ENCODE peak calls at places on chromosome 7, in eight cellular contexts. One of them, this sample, is unnamed.

GRCh38 chr7:50681451-50682045 is 101.1 kb downstream of the GRB10 start:
- DNase-seq in foreskin fibroblast: no peak
- DNase-seq in bronchial epithelial cell: no peak
- DNase-seq in IMR-90: no peak
- DNase-seq in fibroblast of mammary gland: no peak
- DNase-seq in AG09309: no peak
- DNase-seq in astrocyte of the spinal cord: no peak
- DNase-seq in right lobe of liver: no peak
- DNase-seq in this sample: no peak

GRCh38 chr7:28483868-28484267 is 71.5 kb downstream of the CREB5 start:
- DNase-seq in foreskin fibroblast: peak
- DNase-seq in bronchial epithelial cell: peak
- DNase-seq in IMR-90: peak
- DNase-seq in fibroblast of mammary gland: peak
- DNase-seq in AG09309: peak
- DNase-seq in astrocyte of the spinal cord: peak
- DNase-seq in right lobe of liver: no peak
- DNase-seq in this sample: no peak

GRCh38 chr7:71637578-71637977 is 505.6 kb downstream of the GALNT17 start:
- DNase-seq in foreskin fibroblast: peak
- DNase-seq in bronchial epithelial cell: no peak
- DNase-seq in IMR-90: no peak
- DNase-seq in fibroblast of mammary gland: peak
- DNase-seq in AG09309: no peak
- DNase-seq in astrocyte of the spinal cord: peak
- DNase-seq in right lobe of liver: no peak
- DNase-seq in this sample: no peak

GRCh38 chr7:68684246-68684850 is 913.9 kb upstream of the AUTS2 start:
- DNase-seq in foreskin fibroblast: no peak
- DNase-seq in bronchial epithelial cell: no peak
- DNase-seq in IMR-90: peak
- DNase-seq in fibroblast of mammary gland: peak
- DNase-seq in AG09309: no peak
- DNase-seq in astrocyte of the spinal cord: peak
- DNase-seq in right lobe of liver: no peak
- DNase-seq in this sample: no peak

GRCh38 chr7:41900532-41900931 is 197.6 kb upstream of the INHBA start:
- DNase-seq in foreskin fibroblast: no peak
- DNase-seq in bronchial epithelial cell: no peak
- DNase-seq in IMR-90: no peak
- DNase-seq in fibroblast of mammary gland: peak
- DNase-seq in AG09309: no peak
- DNase-seq in astrocyte of the spinal cord: no peak
- DNase-seq in right lobe of liver: no peak
- DNase-seq in this sample: no peak

GRCh38 chr7:148941598-148942280 is 57.6 kb upstream of the EZH2 start:
- DNase-seq in foreskin fibroblast: peak
- DNase-seq in bronchial epithelial cell: peak
- DNase-seq in IMR-90: peak
- DNase-seq in fibroblast of mammary gland: peak
- DNase-seq in AG09309: no peak
- DNase-seq in astrocyte of the spinal cord: peak
- DNase-seq in right lobe of liver: peak
- DNase-seq in this sample: peak

GRCh38 chr7:48637382-48637781 is 287.0 kb upstream of the CDC14C start:
- DNase-seq in foreskin fibroblast: no peak
- DNase-seq in bronchial epithelial cell: peak
- DNase-seq in IMR-90: no peak
- DNase-seq in fibroblast of mammary gland: peak
- DNase-seq in AG09309: no peak
- DNase-seq in astrocyte of the spinal cord: peak
- DNase-seq in right lobe of liver: no peak
- DNase-seq in this sample: no peak

GRCh38 chr7:31783221-31783620 is 96.2 kb downstream of the PPP1R17 start:
- DNase-seq in foreskin fibroblast: no peak
- DNase-seq in bronchial epithelial cell: no peak
- DNase-seq in IMR-90: no peak
- DNase-seq in fibroblast of mammary gland: no peak
- DNase-seq in AG09309: no peak
- DNase-seq in astrocyte of the spinal cord: no peak
- DNase-seq in right lobe of liver: no peak
- DNase-seq in this sample: no peak

GRCh38 chr7:27119412-27119911 is 11.1 kb downstream of the HOXA4 start:
- DNase-seq in foreskin fibroblast: no peak
- DNase-seq in bronchial epithelial cell: no peak
- DNase-seq in IMR-90: peak
- DNase-seq in fibroblast of mammary gland: no peak
- DNase-seq in AG09309: no peak
- DNase-seq in astrocyte of the spinal cord: no peak
- DNase-seq in right lobe of liver: no peak
- DNase-seq in this sample: no peak

GRCh38 chr7:134031835-134032617 is 95.1 kb upstream of the LRGUK start:
- DNase-seq in foreskin fibroblast: no peak
- DNase-seq in bronchial epithelial cell: peak
- DNase-seq in IMR-90: peak
- DNase-seq in fibroblast of mammary gland: peak
- DNase-seq in AG09309: no peak
- DNase-seq in astrocyte of the spinal cord: no peak
- DNase-seq in right lobe of liver: no peak
- DNase-seq in this sample: no peak

GRCh38 chr7:66150471-66150870 is 35.8 kb downstream of the CRCP start:
- DNase-seq in foreskin fibroblast: peak
- DNase-seq in bronchial epithelial cell: no peak
- DNase-seq in IMR-90: peak
- DNase-seq in fibroblast of mammary gland: peak
- DNase-seq in AG09309: peak
- DNase-seq in astrocyte of the spinal cord: peak
- DNase-seq in right lobe of liver: peak
- DNase-seq in this sample: no peak

GRCh38 chr7:89621925-89622641 is 532.2 kb upstream of the STEAP1 start:
- DNase-seq in foreskin fibroblast: no peak
- DNase-seq in bronchial epithelial cell: no peak
- DNase-seq in IMR-90: no peak
- DNase-seq in fibroblast of mammary gland: no peak
- DNase-seq in AG09309: no peak
- DNase-seq in astrocyte of the spinal cord: no peak
- DNase-seq in right lobe of liver: no peak
- DNase-seq in this sample: no peak

GRCh38 chr7:89623018-89623672 is 531.1 kb upstream of the STEAP1 start:
- DNase-seq in foreskin fibroblast: peak
- DNase-seq in bronchial epithelial cell: peak
- DNase-seq in IMR-90: peak
- DNase-seq in fibroblast of mammary gland: peak
- DNase-seq in AG09309: peak
- DNase-seq in astrocyte of the spinal cord: peak
- DNase-seq in right lobe of liver: no peak
- DNase-seq in this sample: no peak

GRCh38 chr7:89618269-89618668 is 536.0 kb upstream of the STEAP1 start:
- DNase-seq in foreskin fibroblast: no peak
- DNase-seq in bronchial epithelial cell: no peak
- DNase-seq in IMR-90: no peak
- DNase-seq in fibroblast of mammary gland: no peak
- DNase-seq in AG09309: no peak
- DNase-seq in astrocyte of the spinal cord: no peak
- DNase-seq in right lobe of liver: no peak
- DNase-seq in this sample: no peak
- TF ChIP-seq CTCF in foreskin fibroblast: no peak
- TF ChIP-seq CTCF in bronchial epithelial cell: no peak
- TF ChIP-seq CTCF in IMR-90: no peak
- TF ChIP-seq CTCF in fibroblast of mammary gland: no peak
- TF ChIP-seq CTCF in AG09309: no peak
- TF ChIP-seq CTCF in astrocyte of the spinal cord: no peak
- TF ChIP-seq CTCF in right lobe of liver: no peak
- TF ChIP-seq CTCF in this sample: no peak

GRCh38 chr7:98165827-98166667 is 45.2 kb upstream of the BHLHA15 start:
- DNase-seq in foreskin fibroblast: peak
- DNase-seq in bronchial epithelial cell: peak
- DNase-seq in IMR-90: peak
- DNase-seq in fibroblast of mammary gland: peak
- DNase-seq in AG09309: no peak
- DNase-seq in astrocyte of the spinal cord: peak
- DNase-seq in right lobe of liver: peak
- DNase-seq in this sample: no peak
- TF ChIP-seq CTCF in foreskin fibroblast: peak
- TF ChIP-seq CTCF in bronchial epithelial cell: peak
- TF ChIP-seq CTCF in IMR-90: peak
- TF ChIP-seq CTCF in fibroblast of mammary gland: peak
- TF ChIP-seq CTCF in AG09309: peak
- TF ChIP-seq CTCF in astrocyte of the spinal cord: peak
- TF ChIP-seq CTCF in right lobe of liver: peak
- TF ChIP-seq CTCF in this sample: peak

DNA sequence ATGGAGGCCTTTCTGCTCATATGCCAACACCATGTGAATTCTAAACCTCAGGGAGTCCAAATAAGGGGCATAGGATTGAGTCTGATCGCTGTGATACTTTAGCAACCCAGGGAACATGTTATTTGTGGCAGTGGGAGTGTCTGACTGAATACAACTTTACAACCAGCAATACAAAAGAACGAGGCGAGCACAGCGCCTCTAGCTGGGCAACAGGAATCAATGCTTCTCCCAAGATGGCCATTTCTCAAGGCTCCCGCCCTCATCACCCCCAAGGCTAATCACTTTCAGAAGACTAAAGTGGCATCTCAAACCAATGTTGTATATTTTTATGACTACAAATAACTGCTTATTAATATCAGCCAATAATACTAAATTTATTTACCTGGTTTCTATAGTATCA is 28.1 kb downstream of the YWHAG start:
- DNase-seq in foreskin fibroblast: no peak
- DNase-seq in bronchial epithelial cell: no peak
- DNase-seq in IMR-90: no peak
- DNase-seq in fibroblast of mammary gland: no peak
- DNase-seq in AG09309: no peak
- DNase-seq in astrocyte of the spinal cord: no peak
- DNase-seq in right lobe of liver: no peak
- DNase-seq in this sample: no peak
- TF ChIP-seq CTCF in foreskin fibroblast: no peak
- TF ChIP-seq CTCF in bronchial epithelial cell: no peak
- TF ChIP-seq CTCF in IMR-90: no peak
- TF ChIP-seq CTCF in fibroblast of mammary gland: peak
- TF ChIP-seq CTCF in AG09309: no peak
- TF ChIP-seq CTCF in astrocyte of the spinal cord: no peak
- TF ChIP-seq CTCF in right lobe of liver: no peak
- TF ChIP-seq CTCF in this sample: no peak

DNA sequence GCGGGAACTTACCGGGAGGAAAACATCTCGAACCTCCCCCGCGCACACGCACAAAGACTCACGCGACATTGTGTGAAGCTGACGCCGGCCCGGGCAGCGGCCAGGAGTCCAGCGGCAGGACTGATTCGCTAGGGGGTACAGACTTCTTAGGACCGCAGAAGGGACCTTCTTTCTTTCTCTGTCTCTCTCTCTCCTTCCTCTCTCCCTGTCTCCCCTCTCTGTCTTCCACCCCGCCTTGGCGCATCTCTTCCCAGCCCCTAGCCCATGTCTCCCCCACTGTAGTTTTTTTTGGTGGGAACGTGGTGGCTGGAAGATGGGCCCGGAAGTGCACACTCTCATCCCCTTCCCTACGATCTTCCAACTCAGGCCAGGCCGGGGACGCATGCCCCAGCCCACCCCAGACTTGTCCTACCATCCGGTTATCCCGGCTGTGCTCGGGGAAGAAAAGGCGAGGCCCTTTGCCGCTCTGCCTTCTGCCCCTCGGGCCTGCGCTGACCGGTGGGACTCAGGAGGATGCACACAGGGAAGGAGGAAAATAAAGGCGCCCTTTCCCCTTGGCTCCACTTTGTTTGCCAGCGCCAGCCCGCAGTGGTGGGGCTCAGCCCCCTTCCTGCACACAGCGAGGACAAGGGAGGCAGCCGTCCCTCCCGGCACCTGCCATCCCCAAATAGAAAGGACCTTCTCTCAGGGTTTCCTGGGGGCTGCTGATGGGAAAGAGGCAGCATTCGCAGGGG is 1.4 kb downstream of the EN2 start:
- DNase-seq in foreskin fibroblast: no peak
- DNase-seq in bronchial epithelial cell: no peak
- DNase-seq in IMR-90: no peak
- DNase-seq in fibroblast of mammary gland: no peak
- DNase-seq in AG09309: no peak
- DNase-seq in astrocyte of the spinal cord: no peak
- DNase-seq in right lobe of liver: no peak
- DNase-seq in this sample: no peak
- TF ChIP-seq CTCF in foreskin fibroblast: no peak
- TF ChIP-seq CTCF in bronchial epithelial cell: no peak
- TF ChIP-seq CTCF in IMR-90: no peak
- TF ChIP-seq CTCF in fibroblast of mammary gland: no peak
- TF ChIP-seq CTCF in AG09309: no peak
- TF ChIP-seq CTCF in astrocyte of the spinal cord: no peak
- TF ChIP-seq CTCF in right lobe of liver: no peak
- TF ChIP-seq CTCF in this sample: no peak

DNA sequence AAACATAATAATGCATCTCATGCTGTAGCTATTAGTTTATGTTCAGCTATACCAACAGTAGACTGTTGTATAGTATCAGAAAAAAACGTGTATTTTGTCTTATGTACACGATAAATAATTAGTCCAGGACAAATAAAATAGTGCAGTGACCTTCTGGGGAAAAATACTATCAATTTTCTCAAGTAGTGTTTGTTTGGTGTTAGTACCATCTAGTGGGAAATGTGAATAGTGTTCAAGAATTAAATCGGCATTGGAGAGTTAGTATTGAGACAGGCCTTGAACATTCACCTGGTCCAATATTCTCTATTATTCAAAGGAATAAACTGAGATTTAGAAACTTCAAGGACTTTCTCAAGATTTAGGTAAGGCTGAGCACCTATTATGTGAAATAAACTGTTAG is 21.7 kb upstream of the OR2A5 start:
- DNase-seq in foreskin fibroblast: peak
- DNase-seq in bronchial epithelial cell: peak
- DNase-seq in IMR-90: peak
- DNase-seq in fibroblast of mammary gland: peak
- DNase-seq in AG09309: no peak
- DNase-seq in astrocyte of the spinal cord: peak
- DNase-seq in right lobe of liver: no peak
- DNase-seq in this sample: no peak
- TF ChIP-seq CTCF in foreskin fibroblast: peak
- TF ChIP-seq CTCF in bronchial epithelial cell: peak
- TF ChIP-seq CTCF in IMR-90: peak
- TF ChIP-seq CTCF in fibroblast of mammary gland: peak
- TF ChIP-seq CTCF in AG09309: peak
- TF ChIP-seq CTCF in astrocyte of the spinal cord: peak
- TF ChIP-seq CTCF in right lobe of liver: peak
- TF ChIP-seq CTCF in this sample: peak

GRCh38 chr7:47383696-47384445 is 198.0 kb downstream of the TNS3 start:
- DNase-seq in foreskin fibroblast: no peak
- DNase-seq in bronchial epithelial cell: no peak
- DNase-seq in IMR-90: no peak
- DNase-seq in fibroblast of mammary gland: no peak
- DNase-seq in AG09309: no peak
- DNase-seq in astrocyte of the spinal cord: no peak
- DNase-seq in right lobe of liver: no peak
- DNase-seq in this sample: no peak
- TF ChIP-seq CTCF in foreskin fibroblast: no peak
- TF ChIP-seq CTCF in bronchial epithelial cell: no peak
- TF ChIP-seq CTCF in IMR-90: no peak
- TF ChIP-seq CTCF in fibroblast of mammary gland: no peak
- TF ChIP-seq CTCF in AG09309: no peak
- TF ChIP-seq CTCF in astrocyte of the spinal cord: no peak
- TF ChIP-seq CTCF in right lobe of liver: no peak
- TF ChIP-seq CTCF in this sample: no peak

GRCh38 chr7:107890962-107891618 is at the start of gene DLD:
- DNase-seq in foreskin fibroblast: peak
- DNase-seq in bronchial epithelial cell: peak
- DNase-seq in IMR-90: peak
- DNase-seq in fibroblast of mammary gland: peak
- DNase-seq in AG09309: peak
- DNase-seq in astrocyte of the spinal cord: peak
- DNase-seq in right lobe of liver: peak
- DNase-seq in this sample: peak
- TF ChIP-seq CTCF in foreskin fibroblast: no peak
- TF ChIP-seq CTCF in bronchial epithelial cell: no peak
- TF ChIP-seq CTCF in IMR-90: no peak
- TF ChIP-seq CTCF in fibroblast of mammary gland: no peak
- TF ChIP-seq CTCF in AG09309: no peak
- TF ChIP-seq CTCF in astrocyte of the spinal cord: no peak
- TF ChIP-seq CTCF in right lobe of liver: no peak
- TF ChIP-seq CTCF in this sample: no peak